ENCODE peak calls at places on chromosome 19, in ten cellular contexts. G, L, R, S, Z, K, V, B, D and Q are unnamed samples. For H3K27me3, H3K4me1 and H3K36me3, the result is how much of the 10 kb centered on the place peaks cover.

GRCh38 chr19:42291437-42291815 is 10.5 kb upstream of the PRR19 start:
- DNase-seq in G (no peak), L (no peak), R (peak), S (no peak), Z (no peak), K (no peak), V (peak), B (no peak), D (no peak), Q (no peak)

GRCh38 chr19:6424190-6424938 is at the start of gene KHSRP:
- DNase-seq in G (peak), L (peak), R (peak), S (peak), Z (no peak), K (no peak), V (no peak), B (no peak), D (no peak), Q (peak)

GRCh38 chr19:16527971-16528521 is 14.2 kb downstream of the CHERP start:
- DNase-seq in G (no peak), L (no peak), R (peak), S (peak), Z (peak), K (peak), V (peak), B (no peak), D (no peak), Q (no peak)

GRCh38 chr19:2532252-2533071 is 56.5 kb downstream of the GADD45B start:
- DNase-seq in G (no peak), L (no peak), R (no peak), S (no peak), Z (no peak), K (peak), V (no peak), B (peak), D (no peak), Q (no peak)

GRCh38 chr19:54458648-54459281 is 4.8 kb downstream of the LENG9 start:
- DNase-seq in G (no peak), L (no peak), R (no peak), S (peak), Z (no peak), K (no peak), V (no peak), B (no peak), D (no peak), Q (no peak)

GRCh38 chr19:1046836-1047695 is 7.2 kb downstream of the ABCA7 start:
- DNase-seq in G (no peak), L (no peak), R (no peak), S (no peak), Z (no peak), K (no peak), V (no peak), B (no peak), D (no peak), Q (no peak)

GRCh38 chr19:584240-585001 is 5.3 kb upstream of the HCN2 start:
- DNase-seq in G (peak), L (peak), R (peak), S (peak), Z (peak), K (peak), V (peak), B (no peak), D (no peak), Q (peak)

GRCh38 chr19:16886305-16886880 is 2.4 kb upstream of the F2RL3 start:
- DNase-seq in G (peak), L (peak), R (no peak), S (no peak), Z (no peak), K (peak), V (no peak), B (no peak), D (no peak), Q (no peak)

GRCh38 chr19:52956917-52957316 is 5.8 kb downstream of the ZNF816 start:
- DNase-seq in G (no peak), L (no peak), R (no peak), S (no peak), Z (no peak), K (no peak), V (no peak), B (no peak), D (no peak), Q (no peak)

DNA sequence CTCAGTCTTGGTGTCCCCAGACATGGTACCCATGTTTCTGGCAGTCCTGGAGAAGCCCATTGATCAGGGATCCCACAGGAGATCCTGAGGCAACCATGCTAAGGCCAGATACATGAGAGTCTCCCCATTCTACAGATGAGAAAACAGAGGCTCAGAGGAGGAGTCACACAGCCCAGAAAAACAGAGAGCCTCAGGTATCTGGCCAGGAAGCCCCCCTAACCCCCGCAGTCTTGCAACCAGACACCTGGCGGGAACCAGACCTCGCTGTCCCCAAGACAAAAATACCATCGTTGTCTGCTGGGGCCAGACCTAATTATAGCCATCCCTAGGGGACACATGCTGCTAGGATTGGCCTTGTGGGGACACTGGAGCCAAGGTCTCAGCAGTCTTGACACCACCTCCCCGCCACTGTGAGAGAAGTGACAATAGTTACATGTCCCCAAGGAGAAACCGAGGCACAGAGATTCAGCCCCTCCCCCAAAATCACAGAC is 1.6 kb upstream of the PDE4C start:
- DNase-seq in G (no peak), L (peak), R (no peak), S (no peak), Z (no peak), K (no peak), V (no peak), B (no peak), D (no peak), Q (no peak)
- H3K27me3 ChIP-seq in G (under half), L (under half), R (under half), S (under half), Z (half or more), K (under half), V (under half), B (under half), D (under half), Q (under half)

GRCh38 chr19:10419200-10419645 is 1.1 kb upstream of the PDE4A start:
- DNase-seq in G (no peak), L (no peak), R (no peak), S (peak), Z (no peak), K (no peak), V (no peak), B (no peak), D (no peak), Q (no peak)
- H3K4me1 ChIP-seq in G (under half), L (under half), R (under half), S (under half), Z (half or more), K (under half), V (under half), B (under half), D (under half), Q (half or more)

DNA sequence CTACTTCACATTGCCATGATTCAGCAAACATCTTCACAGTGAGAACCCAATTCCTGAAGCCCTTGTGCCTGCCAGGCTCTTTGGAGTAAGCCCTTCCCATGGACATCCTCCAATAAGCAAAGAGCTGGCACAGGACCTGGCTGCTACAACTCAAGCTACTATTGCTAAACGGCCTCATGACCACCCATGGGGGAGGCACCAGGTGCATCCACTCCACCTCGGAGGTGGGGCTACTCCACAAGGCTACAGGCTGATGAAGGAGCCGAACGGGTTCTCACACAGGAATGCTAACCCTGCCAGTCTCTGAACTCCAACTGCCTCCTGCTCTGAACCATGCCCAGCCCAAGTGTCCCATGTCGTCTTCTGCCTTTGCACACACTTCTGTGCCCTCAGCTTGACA is 10.0 kb downstream of the SYMPK start:
- DNase-seq in G (peak), L (no peak), R (no peak), S (no peak), Z (no peak), K (no peak), V (no peak), B (no peak), D (no peak), Q (no peak)
- H3K36me3 ChIP-seq in G (half or more), L (under half), R (under half), S (half or more), Z (under half), K (under half), V (half or more), B (under half), D (under half), Q (half or more)

DNA sequence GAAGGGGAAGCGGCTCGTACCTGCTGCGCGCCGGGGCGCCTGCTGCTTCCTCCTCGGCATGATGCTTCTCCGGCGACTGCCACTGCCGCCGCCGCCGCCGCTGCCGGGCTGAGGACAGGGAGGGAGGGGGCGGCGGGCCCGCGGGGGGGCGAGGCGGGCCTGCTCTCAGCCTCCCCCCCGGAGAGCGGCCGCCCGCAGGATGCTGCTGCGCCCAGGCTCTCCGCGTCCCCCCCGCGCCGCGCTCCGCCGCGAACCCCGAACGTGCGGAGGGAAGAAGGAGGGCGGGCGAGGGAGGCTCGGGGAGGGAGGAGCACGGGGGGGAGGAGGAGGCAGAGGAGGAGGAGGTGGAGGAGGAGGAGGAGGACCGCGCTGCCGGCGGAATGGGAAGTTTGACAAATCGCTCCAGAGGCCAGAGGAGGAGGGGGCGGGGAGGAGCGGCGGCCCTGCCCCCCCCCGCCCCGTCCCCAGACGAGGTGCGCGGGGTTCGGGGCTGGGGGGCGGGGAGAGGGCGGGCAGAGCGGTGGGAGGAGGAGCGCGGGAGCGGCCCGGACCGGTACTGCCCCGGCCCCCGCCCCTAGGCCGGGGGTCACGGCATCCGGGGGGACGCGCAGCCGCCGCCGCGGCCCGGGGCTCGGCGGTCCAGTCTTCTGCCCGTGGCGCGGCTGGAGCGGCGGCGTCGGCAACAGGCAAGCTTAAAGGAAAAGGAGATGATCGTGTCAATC is at the start of gene TSHZ3:
- DNase-seq in G (peak), L (peak), R (peak), S (peak), Z (peak), K (peak), V (peak), B (no peak), D (no peak), Q (peak)
- H3K27me3 ChIP-seq in G (under half), L (under half), R (under half), S (half or more), Z (half or more), K (half or more), V (under half), B (under half), D (under half), Q (under half)

GRCh38 chr19:39444598-39445257 is 654 bp upstream of the SUPT5H start:
- DNase-seq in G (no peak), L (no peak), R (peak), S (no peak), Z (no peak), K (peak), V (no peak), B (no peak), D (no peak), Q (no peak)
- H3K4me1 ChIP-seq in G (under half), L (under half), R (under half), S (under half), Z (under half), K (under half), V (under half), B (under half), D (under half), Q (under half)

GRCh38 chr19:45061965-45062364 is 14.3 kb downstream of the ZNF296 start:
- DNase-seq in G (no peak), L (no peak), R (no peak), S (no peak), Z (no peak), K (no peak), V (no peak), B (no peak), D (no peak), Q (no peak)
- H3K36me3 ChIP-seq in G (half or more), L (half or more), R (under half), S (half or more), Z (half or more), K (half or more), V (half or more), B (under half), D (half or more), Q (half or more)

GRCh38 chr19:9911524-9911923 is 24.8 kb downstream of the OLFM2 start:
- DNase-seq in G (no peak), L (no peak), R (no peak), S (no peak), Z (no peak), K (no peak), V (no peak), B (no peak), D (no peak), Q (no peak)
- H3K27me3 ChIP-seq in G (under half), L (half or more), R (under half), S (under half), Z (under half), K (under half), V (under half), B (under half), D (under half), Q (under half)

DNA sequence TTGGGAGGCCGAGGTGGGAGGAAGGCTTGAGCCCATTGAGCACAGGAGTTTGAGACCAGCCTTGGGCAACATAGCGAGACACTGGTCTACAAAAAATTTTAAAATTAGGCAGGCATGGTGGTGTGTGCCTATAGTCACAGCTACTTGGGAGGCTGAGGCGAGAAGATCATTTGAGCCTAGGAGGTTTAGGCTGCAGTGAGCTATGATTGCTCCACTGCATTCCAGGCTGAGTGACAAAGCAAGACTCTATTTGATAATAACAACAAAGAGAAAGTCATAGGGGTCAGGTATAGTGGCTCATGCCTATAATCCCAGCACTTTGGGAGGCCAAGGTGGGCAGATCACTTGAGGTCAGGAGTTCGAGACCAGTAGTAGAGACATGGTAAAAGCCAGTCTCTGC is 4.6 kb upstream of the SLC44A2 start:
- DNase-seq in G (no peak), L (no peak), R (no peak), S (no peak), Z (no peak), K (no peak), V (no peak), B (no peak), D (no peak), Q (no peak)
- H3K4me1 ChIP-seq in G (under half), L (under half), R (under half), S (under half), Z (under half), K (under half), V (under half), B (under half), D (under half), Q (under half)

GRCh38 chr19:36086326-36086725 is 24.6 kb upstream of the OVOL3 start:
- DNase-seq in G (no peak), L (no peak), R (no peak), S (no peak), Z (no peak), K (no peak), V (no peak), B (no peak), D (no peak), Q (no peak)
- H3K36me3 ChIP-seq in G (under half), L (under half), R (under half), S (half or more), Z (under half), K (under half), V (under half), B (under half), D (under half), Q (under half)